ENCODE peak calls at places on chromosomes 16 and 17, in six cellular contexts. S is PC-3, F is neural progenitor cell, W is right lobe of liver, Y is mesendoderm, V is small intestine. O is an unnamed sample.
A peak's percentile ranks its signal among the peaks of the same experiment; 100 is the strongest.

GRCh38 chr17:6637458-6637840 is 3.1 kb downstream of the KIAA0753 start:
- DNase-seq in S (no peak), F (no peak), W (no peak), Y (no peak), V (no peak), O (no peak)

GRCh38 chr17:39684369-39685043 is 3.4 kb downstream of the PGAP3 start:
- DNase-seq in S (no peak), F (no peak), W (peak; percentile 42), Y (no peak), V (peak; percentile 52), O (no peak)

GRCh38 chr17:2398655-2399571 is 1.9 kb downstream of the MNT start:
- DNase-seq in S (peak; percentile 68), F (peak; percentile 80), W (peak; percentile 65), Y (peak; percentile 89), V (peak; percentile 78), O (no peak)

GRCh38 chr16:11955713-11956123 is 9.3 kb upstream of the TNFRSF17 start:
- DNase-seq in S (peak; percentile 88), F (no peak), W (no peak), Y (peak; percentile 34), V (no peak), O (peak; percentile 97)

GRCh38 chr16:26816885-26817571 is 249.7 kb upstream of the C16orf82 start:
- DNase-seq in S (peak; percentile 54), F (no peak), W (no peak), Y (no peak), V (no peak), O (no peak)

GRCh38 chr16:88772871-88773811 is 11.9 kb downstream of the PIEZO1 start:
- DNase-seq in S (peak; percentile 18), F (peak; percentile 64), W (no peak), Y (peak; percentile 49), V (no peak), O (peak; percentile 71)

GRCh38 chr16:68319185-68319908 is 8.5 kb downstream of the PRMT7 start:
- DNase-seq in S (no peak), F (no peak), W (no peak), Y (peak; percentile 51), V (no peak), O (no peak)

GRCh38 chr16:68265078-68265925 is 976 bp downstream of the SLC7A6 start:
- DNase-seq in S (peak; percentile 80), F (peak; percentile 50), W (no peak), Y (peak; percentile 86), V (peak; percentile 87), O (peak; percentile 56)

GRCh38 chr16:11359370-11359769 is 14.1 kb downstream of the RMI2 start:
- DNase-seq in S (peak; percentile 92), F (no peak), W (no peak), Y (peak; percentile 92), V (no peak), O (peak; percentile 83)

GRCh38 chr16:8756755-8757154 is 40.7 kb downstream of the TMEM186 start:
- DNase-seq in S (no peak), F (no peak), W (no peak), Y (no peak), V (no peak), O (no peak)

GRCh38 chr17:74466111-74466784 is at the start of gene CD300A:
- DNase-seq in S (no peak), F (no peak), W (no peak), Y (no peak), V (no peak), O (no peak)

GRCh38 chr16:15041260-15042011 is 14.4 kb downstream of the NTAN1 start:
- DNase-seq in S (no peak), F (peak; percentile 29), W (peak; percentile 89), Y (peak; percentile 26), V (peak; percentile 51), O (no peak)

GRCh38 chr17:37490638-37491614 is 1.2 kb downstream of the DUSP14 start:
- DNase-seq in S (peak; percentile 87), F (peak; percentile 70), W (no peak), Y (peak; percentile 92), V (no peak), O (peak; percentile 63)

GRCh38 chr17:27038676-27039075 is 255.2 kb upstream of the WSB1 start:
- DNase-seq in S (peak; percentile 14), F (no peak), W (no peak), Y (peak; percentile 2), V (no peak), O (no peak)

GRCh38 chr17:10119203-10120112 is 78.9 kb downstream of the GAS7 start:
- DNase-seq in S (peak; percentile 90), F (no peak), W (no peak), Y (peak; percentile 97), V (peak; percentile 20), O (no peak)

GRCh38 chr16:81740163-81740562 is 38.9 kb upstream of the PLCG2 start:
- DNase-seq in S (no peak), F (no peak), W (no peak), Y (peak; percentile 75), V (no peak), O (no peak)

GRCh38 chr16:89304181-89304851 is 86.8 kb downstream of the ZNF778 start:
- DNase-seq in S (no peak), F (no peak), W (no peak), Y (no peak), V (no peak), O (no peak)

GRCh38 chr17:4582101-4582501 is 2.2 kb upstream of the SMTNL2 start:
- DNase-seq in S (no peak), F (no peak), W (no peak), Y (no peak), V (no peak), O (no peak)

GRCh38 chr16:69859105-69859969 is 91.8 kb upstream of the CLEC18A start:
- DNase-seq in S (peak; percentile 41), F (peak; percentile 79), W (no peak), Y (peak; percentile 88), V (peak; percentile 95), O (no peak)

GRCh38 chr16:26175944-26176343 is 484.2 kb downstream of the HS3ST4 start:
- DNase-seq in S (no peak), F (no peak), W (no peak), Y (no peak), V (no peak), O (no peak)

GRCh38 chr17:57580055-57580739 is 164.9 kb downstream of the CCDC182 start:
- DNase-seq in S (no peak), F (peak; percentile 38), W (no peak), Y (no peak), V (no peak), O (no peak)

GRCh38 chr17:30823425-30823824 is 1.1 kb downstream of the CRLF3 start:
- DNase-seq in S (no peak), F (no peak), W (no peak), Y (no peak), V (no peak), O (no peak)

GRCh38 chr17:63124536-63124935 is 158.5 kb downstream of the TANC2 start:
- DNase-seq in S (no peak), F (no peak), W (no peak), Y (peak; percentile 25), V (no peak), O (no peak)

GRCh38 chr17:7717756-7718350 is 309 bp downstream of the DNAH2 start:
- DNase-seq in S (no peak), F (no peak), W (no peak), Y (no peak), V (peak; percentile 32), O (no peak)

GRCh38 chr17:64536913-64537312 is 30.1 kb downstream of the CEP95 start:
- DNase-seq in S (no peak), F (no peak), W (no peak), Y (no peak), V (no peak), O (no peak)
- H3K36me3 ChIP-seq in S (peaks cover 70% of the 10 kb centered on the region), F (peaks cover 7% of the 10 kb centered on the region), W (peaks cover 60% of the 10 kb centered on the region), Y (peaks cover 29% of the 10 kb centered on the region), V (peaks cover 31% of the 10 kb centered on the region), O (peaks cover 31% of the 10 kb centered on the region)

DNA sequence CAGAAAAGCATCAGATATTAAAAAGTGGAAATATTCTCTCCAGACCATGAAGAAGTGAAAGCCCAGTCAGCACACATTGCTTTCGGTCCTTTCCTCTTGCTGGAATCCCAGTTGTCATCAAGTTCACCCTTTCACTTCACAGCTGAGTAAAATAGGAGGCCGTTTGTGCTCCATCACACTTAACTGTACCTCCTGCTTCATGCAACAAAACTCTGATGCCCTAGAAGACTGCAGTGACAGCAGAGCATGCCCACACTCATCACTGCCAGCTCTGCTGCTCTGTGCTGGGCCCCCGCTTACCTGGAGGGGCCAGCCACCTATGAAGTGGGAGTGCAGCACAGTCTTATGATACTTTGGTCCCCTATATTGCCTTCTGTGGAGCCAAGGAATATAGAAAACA is 62.5 kb downstream of the N4BP1 start:
- DNase-seq in S (no peak), F (no peak), W (no peak), Y (no peak), V (no peak), O (no peak)
- H3K36me3 ChIP-seq in S (peaks cover 12% of the 10 kb centered on the region), F (peaks cover 9% of the 10 kb centered on the region), W (peaks cover 24% of the 10 kb centered on the region), Y (peaks cover 7% of the 10 kb centered on the region), V (peaks cover 14% of the 10 kb centered on the region), O (peaks cover 12% of the 10 kb centered on the region)

DNA sequence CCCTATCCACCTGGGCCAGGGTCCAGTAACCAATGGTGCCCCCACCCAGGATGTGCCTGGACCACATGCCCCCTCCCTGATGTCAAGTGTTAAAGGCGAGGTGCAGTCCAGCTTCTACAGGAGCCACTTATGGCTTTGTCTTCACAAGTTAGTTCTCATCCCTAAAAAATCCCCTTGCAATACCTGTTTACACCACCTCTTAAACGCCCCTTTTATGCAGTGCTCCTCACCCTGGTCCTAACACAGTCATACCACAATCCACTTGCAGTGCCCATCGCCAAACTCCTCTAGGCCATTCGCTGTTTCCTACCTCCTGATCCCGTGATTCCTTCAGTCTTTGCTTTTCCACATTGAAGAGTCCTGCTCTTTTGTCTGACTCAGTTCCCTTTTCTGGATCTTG is 7.1 kb downstream of the GLYR1 start:
- DNase-seq in S (no peak), F (no peak), W (no peak), Y (no peak), V (no peak), O (no peak)
- H3K36me3 ChIP-seq in S (peaks cover 29% of the 10 kb centered on the region), F (peaks cover 9% of the 10 kb centered on the region), W (peaks cover 83% of the 10 kb centered on the region), Y (peaks cover 3% of the 10 kb centered on the region), V (peaks cover 14% of the 10 kb centered on the region), O (peaks cover 19% of the 10 kb centered on the region)

GRCh38 chr17:80802626-80803450 is 188.8 kb upstream of the CHMP6 start:
- DNase-seq in S (no peak), F (no peak), W (peak; percentile 40), Y (no peak), V (no peak), O (no peak)

GRCh38 chr17:80798595-80799552 is 192.8 kb upstream of the CHMP6 start:
- DNase-seq in S (no peak), F (no peak), W (peak; percentile 33), Y (no peak), V (no peak), O (no peak)

GRCh38 chr17:80799553-80800403 is 191.9 kb upstream of the CHMP6 start:
- DNase-seq in S (no peak), F (no peak), W (peak; percentile 42), Y (no peak), V (no peak), O (no peak)

GRCh38 chr17:80803451-80804428 is 187.9 kb upstream of the CHMP6 start:
- DNase-seq in S (no peak), F (no peak), W (peak; percentile 40), Y (no peak), V (no peak), O (no peak)

DNA sequence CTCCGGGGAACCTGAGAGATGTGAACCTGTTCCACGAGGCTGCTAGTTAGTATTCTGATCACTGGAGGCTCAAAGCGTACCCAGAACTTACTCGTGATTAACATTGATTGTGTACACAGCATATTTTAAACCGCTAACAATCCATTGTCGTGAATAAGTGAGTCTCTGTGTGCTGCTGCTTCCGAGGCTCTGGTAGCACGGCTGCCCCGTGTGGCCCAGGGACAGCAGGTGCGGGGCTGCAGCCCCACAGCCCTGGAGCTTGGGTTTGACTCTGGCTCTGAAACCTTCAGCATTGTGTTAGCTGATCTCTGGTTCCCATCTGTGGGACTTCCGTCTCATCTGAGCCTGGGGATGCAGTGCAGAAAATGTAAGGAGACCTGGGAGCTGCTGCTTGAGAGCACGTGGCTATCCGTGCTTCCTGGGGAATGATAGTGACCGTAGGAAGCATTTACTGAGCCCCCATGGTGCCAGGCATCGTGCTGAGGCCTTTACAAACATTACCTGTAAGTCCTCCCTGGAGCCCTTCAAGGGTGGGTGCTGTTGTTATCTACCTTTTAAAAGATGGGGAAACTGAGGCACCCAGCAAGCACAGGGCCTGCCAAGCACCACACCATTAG is 190.8 kb upstream of the CHMP6 start:
- DNase-seq in S (no peak), F (no peak), W (peak; percentile 37), Y (no peak), V (no peak), O (no peak)
- H3K36me3 ChIP-seq in S (peaks cover under 1% of the 10 kb centered on the region), F (no peaks in the 10 kb centered on the region), W (no peaks in the 10 kb centered on the region), Y (no peaks in the 10 kb centered on the region), V (no peaks in the 10 kb centered on the region), O (no peaks in the 10 kb centered on the region)

O was measured in BJ.